ENCODE peak calls at places on chromosomes 2 and 18, in eight cellular contexts. H, S, F, U, D, Z, E and W are unnamed samples.

GRCh38 chr2:164922119-164922518 is 33.2 kb downstream of the SLC38A11 start:
- DNase-seq in S (no peak), Z (peak), U (no peak), E (no peak), H (peak), F (no peak), D (peak), W (no peak)

GRCh38 chr2:102063360-102063947 is 71.7 kb downstream of the IL1R2 start:
- DNase-seq in E (no peak), F (no peak), D (no peak), S (no peak), H (peak), U (no peak), Z (peak), W (peak)

GRCh38 chr2:239593965-239594771 is 193.3 kb upstream of the HDAC4 start:
- DNase-seq in U (no peak), D (no peak), S (no peak), Z (no peak), E (no peak), F (no peak), H (no peak), W (no peak)

GRCh38 chr2:120348134-120349103 is 2.5 kb downstream of the INHBB start:
- DNase-seq in F (no peak), D (no peak), U (no peak), E (no peak), S (no peak), H (no peak), Z (no peak), W (no peak)

GRCh38 chr2:20400787-20401494 is 45.9 kb upstream of the RHOB start:
- DNase-seq in D (no peak), E (no peak), S (no peak), F (no peak), U (no peak), Z (no peak), H (no peak), W (no peak)

GRCh38 chr2:20682166-20682565 is 15.2 kb downstream of the GDF7 start:
- DNase-seq in E (no peak), Z (no peak), D (peak), U (no peak), H (no peak), F (no peak), S (no peak), W (no peak)

GRCh38 chr18:36419188-36419912 is 121.8 kb downstream of the FHOD3 start:
- DNase-seq in D (no peak), U (no peak), S (no peak), Z (no peak), E (no peak), H (no peak), F (no peak), W (no peak)

GRCh38 chr18:76765649-76766048 is 56.7 kb upstream of the ZNF236 start:
- DNase-seq in H (no peak), U (no peak), S (no peak), D (no peak), F (no peak), E (no peak), Z (no peak), W (no peak)

GRCh38 chr2:225429718-225430117 is 30.2 kb downstream of the NYAP2 start:
- DNase-seq in Z (no peak), H (peak), U (no peak), D (peak), F (no peak), E (no peak), S (no peak), W (no peak)

GRCh38 chr2:63578767-63579166 is 9.5 kb downstream of the WDPCP start:
- DNase-seq in S (no peak), F (no peak), D (no peak), U (no peak), E (no peak), Z (no peak), H (no peak), W (no peak)

GRCh38 chr2:30225131-30225762 is 6.1 kb upstream of the LBH start:
- DNase-seq in Z (no peak), U (peak), D (peak), E (peak), S (peak), H (peak), F (no peak), W (peak)

GRCh38 chr18:9417081-9417841 is 58.1 kb upstream of the RALBP1 start:
- DNase-seq in H (peak), Z (peak), E (no peak), F (no peak), D (peak), U (no peak), S (no peak), W (peak)

GRCh38 chr2:111160758-111161157 is 40.0 kb downstream of the BCL2L11 start:
- DNase-seq in E (no peak), Z (peak), S (no peak), H (peak), U (no peak), D (peak), F (no peak), W (no peak)

GRCh38 chr18:6118080-6118479 is 222.8 kb upstream of the TMEM200C start:
- DNase-seq in D (no peak), U (no peak), Z (no peak), F (no peak), H (no peak), E (no peak), S (no peak), W (no peak)

GRCh38 chr2:37819228-37819627 is 105.9 kb upstream of the RMDN2 start:
- DNase-seq in H (peak), U (no peak), E (no peak), Z (peak), S (no peak), D (peak), F (no peak), W (no peak)

GRCh38 chr2:70460333-70460732 is 93.3 kb downstream of the TGFA start:
- DNase-seq in D (no peak), U (no peak), S (no peak), Z (no peak), E (no peak), H (no peak), F (no peak), W (no peak)

GRCh38 chr2:172991036-172991435 is 84.6 kb upstream of the MAP3K20 start:
- DNase-seq in F (no peak), U (no peak), S (no peak), E (no peak), H (no peak), D (no peak), Z (no peak), W (no peak)

GRCh38 chr2:239455436-239456203 is 54.8 kb upstream of the HDAC4 start:
- DNase-seq in H (no peak), F (no peak), U (no peak), E (no peak), Z (no peak), D (no peak), S (no peak), W (no peak)